ENCODE peak calls at places on chromosomes 12 and 14, in six cellular contexts. Z is astrocyte; P is T-helper 1 cell; J is stimulated activated CD4-positive, alpha-beta T cell treated with anti-CD3 and anti-CD28 coated beads, TNF-alpha, amount 100 ng/mL, for 48 hours; B is posterior cingulate gyrus; K is substantia nigra. L is an unnamed sample.

GRCh38 chr12:56935752-56936151 is 1.5 kb upstream of the SDR9C7 start:
- DNase-seq in Z (no peak), J (no peak), K (no peak), P (no peak), B (no peak), L (no peak)

GRCh38 chr12:92696240-92696639 is 6.5 kb upstream of the PLEKHG7 start:
- DNase-seq in B (peak; percentile 35), K (no peak), P (no peak), Z (peak; percentile 16), J (no peak), L (no peak)

GRCh38 chr14:75981426-75981825 is 369 bp downstream of the TGFB3 start:
- DNase-seq in P (no peak), J (no peak), K (peak; percentile 48), B (no peak), Z (no peak), L (peak; percentile 44)

GRCh38 chr14:94622653-94623421 is 10.6 kb downstream of the SERPINA3 start:
- DNase-seq in Z (peak; percentile 48), K (no peak), B (no peak), J (no peak), P (no peak), L (no peak)

GRCh38 chr12:94207467-94208432 is 59.4 kb downstream of the PLXNC1 start:
- DNase-seq in J (no peak), P (no peak), K (no peak), B (no peak), Z (no peak), L (no peak)

GRCh38 chr14:22598896-22599244 is 770 bp downstream of the ABHD4 start:
- DNase-seq in K (no peak), B (no peak), P (no peak), Z (peak; percentile 66), J (no peak), L (peak; percentile 41)

GRCh38 chr14:66140963-66141362 is 345.2 kb upstream of the CCDC196 start:
- DNase-seq in J (no peak), Z (no peak), K (no peak), B (no peak), P (no peak), L (no peak)

GRCh38 chr14:24789277-24789832 is 155.4 kb upstream of the GZMB start:
- DNase-seq in P (no peak), J (no peak), B (no peak), Z (no peak), K (no peak), L (no peak)

GRCh38 chr14:59262717-59263469 is 74.4 kb downstream of the DAAM1 start:
- DNase-seq in Z (no peak), B (no peak), P (no peak), K (no peak), J (no peak), L (peak; percentile 7)

GRCh38 chr14:81408595-81408994 is 8.5 kb upstream of the STON2 start:
- DNase-seq in Z (no peak), P (no peak), K (no peak), B (no peak), J (no peak), L (no peak)

GRCh38 chr14:54681819-54682261 is 114.9 kb downstream of the SAMD4A start:
- DNase-seq in K (no peak), B (no peak), J (no peak), Z (peak; percentile 95), P (no peak), L (no peak)

GRCh38 chr14:77407158-77407557 is 16.2 kb downstream of the NOXRED1 start:
- DNase-seq in P (no peak), Z (no peak), J (no peak), K (no peak), B (no peak), L (no peak)

GRCh38 chr14:30005114-30005698 is 77.6 kb upstream of the PRKD1 start:
- DNase-seq in J (no peak), Z (peak; percentile 51), B (no peak), K (no peak), P (no peak), L (peak; percentile 46)

GRCh38 chr12:53069621-53070410 is 9.4 kb downstream of the SPRYD3 start:
- DNase-seq in K (no peak), J (no peak), P (no peak), B (no peak), Z (no peak), L (no peak)

L was measured in frontal cortex.